ENCODE peak calls at places on chromosomes 4 and X, in four cellular contexts. W is GM03348, A is mucosa of descending colon, P is M059J. K is an unnamed sample.
A peak's percentile ranks its signal among the peaks of the same experiment; 100 is the strongest.

GRCh38 chr4:144782345-144782744 is 136.4 kb downstream of the HHIP start:
- DNase-seq in W (no peak), A (no peak), P (no peak), K (no peak)

GRCh38 chr4:33924239-33924638 is 2320.1 kb downstream of the ARAP2 start:
- DNase-seq in W (peak; percentile 37), A (no peak), P (peak; percentile 86), K (no peak)

GRCh38 chr4:92814677-92815076 is 510.9 kb downstream of the GRID2 start:
- DNase-seq in W (no peak), A (no peak), P (no peak), K (no peak)

GRCh38 chr4:82515705-82516104 is 46.1 kb downstream of the TMEM150C start:
- DNase-seq in W (peak; percentile 25), A (no peak), P (peak; percentile 91), K (no peak)

GRCh38 chrX:30296408-30297254 is 12.6 kb downstream of the NR0B1 start:
- DNase-seq in W (no peak), A (no peak), P (peak; percentile 29), K (no peak)

GRCh38 chr4:78481180-78481579 is 70.4 kb upstream of the ANXA3 start:
- DNase-seq in W (peak; percentile 81), A (no peak), P (peak; percentile 54), K (no peak)

GRCh38 chr4:106266201-106266600 is 49.8 kb downstream of the TBCK start:
- DNase-seq in W (peak; percentile 41), A (no peak), P (peak; percentile 56), K (no peak)

GRCh38 chr4:105139646-105140045 is 7.0 kb upstream of the TET2 start:
- DNase-seq in W (no peak), A (no peak), P (no peak), K (no peak)

GRCh38 chr4:68693325-68694075 is 23.0 kb upstream of the UGT2B15 start:
- DNase-seq in W (no peak), A (no peak), P (no peak), K (no peak)

GRCh38 chr4:147772459-147772969 is 40.6 kb downstream of the ARHGAP10 start:
- DNase-seq in W (peak; percentile 50), A (no peak), P (peak; percentile 53), K (no peak)

GRCh38 chr4:25283948-25284347 is 28.6 kb upstream of the ZCCHC4 start:
- DNase-seq in W (no peak), A (no peak), P (no peak), K (no peak)

GRCh38 chr4:5044341-5044740 is 6.9 kb upstream of the STK32B start:
- DNase-seq in W (no peak), A (no peak), P (no peak), K (no peak)

GRCh38 chr4:47852121-47852520 is 14.3 kb upstream of the CORIN start:
- DNase-seq in W (peak; percentile 53), A (no peak), P (no peak), K (no peak)

GRCh38 chrX:118181030-118181429 is 64.4 kb upstream of the KLHL13 start:
- DNase-seq in W (no peak), A (no peak), P (peak; percentile 81), K (no peak)

GRCh38 chr4:88054909-88055308 is 47.5 kb downstream of the PKD2 start:
- DNase-seq in W (peak; percentile 27), A (no peak), P (peak; percentile 55), K (no peak)

GRCh38 chr4:24659241-24659961 is 75.0 kb upstream of the DHX15 start:
- DNase-seq in W (no peak), A (no peak), P (no peak), K (no peak)

GRCh38 chr4:151361966-151362365 is 36.6 kb upstream of the SH3D19 start:
- DNase-seq in W (no peak), A (no peak), P (no peak), K (no peak)

GRCh38 chr4:152778656-152779512 is 646 bp downstream of the TIGD4 start:
- DNase-seq in W (peak; percentile 41), A (peak; percentile 44), P (no peak), K (no peak)

GRCh38 chrX:136689441-136689840 is 41.5 kb downstream of the CD40LG start:
- DNase-seq in W (no peak), A (no peak), P (peak; percentile 11), K (no peak)

GRCh38 chrX:37961118-37961517 is 45.2 kb upstream of the SYTL5 start:
- DNase-seq in W (no peak), A (no peak), P (no peak), K (no peak)

K was measured in type B pancreatic cell.